ENCODE peak calls at places on chromosomes 2 and 18, in four cellular contexts. One of them, this sample, is unnamed.

GRCh38 chr2:158602027-158602426 is 145.3 kb downstream of the PKP4 start:
- DNase-seq in astrocyte of the cerebellum: no peak
- DNase-seq in GM20000: no peak
- DNase-seq in Calu3: peak; percentile 11
- DNase-seq in this sample: no peak

GRCh38 chr2:71880846-71881610 is 266.6 kb downstream of the CYP26B1 start:
- DNase-seq in astrocyte of the cerebellum: no peak
- DNase-seq in Calu3: peak; percentile 9
- DNase-seq in GM20000: no peak
- DNase-seq in this sample: no peak

GRCh38 chr18:48827321-48828200 is 123.2 kb downstream of the SMAD7 start:
- DNase-seq in Calu3: no peak
- DNase-seq in GM20000: no peak
- DNase-seq in astrocyte of the cerebellum: peak; percentile 57
- DNase-seq in this sample: no peak

GRCh38 chr2:177291701-177292100 is 27.2 kb upstream of the NFE2L2 start:
- DNase-seq in GM20000: no peak
- DNase-seq in Calu3: no peak
- DNase-seq in astrocyte of the cerebellum: no peak
- DNase-seq in this sample: no peak

GRCh38 chr2:68562934-68563333 is 80.4 kb upstream of the PROKR1 start:
- DNase-seq in Calu3: no peak
- DNase-seq in GM20000: no peak
- DNase-seq in astrocyte of the cerebellum: no peak
- DNase-seq in this sample: no peak

GRCh38 chr2:222993920-222994650 is 57.9 kb upstream of the KCNE4 start:
- DNase-seq in GM20000: no peak
- DNase-seq in astrocyte of the cerebellum: peak; percentile 84
- DNase-seq in Calu3: no peak
- DNase-seq in this sample: no peak

GRCh38 chr2:100624536-100624935 is 61.7 kb downstream of the PDCL3 start:
- DNase-seq in Calu3: no peak
- DNase-seq in astrocyte of the cerebellum: no peak
- DNase-seq in GM20000: no peak
- DNase-seq in this sample: no peak

GRCh38 chr2:101961287-101962242 is 30.2 kb upstream of the IL1R2 start:
- DNase-seq in astrocyte of the cerebellum: peak; percentile 100
- DNase-seq in Calu3: no peak
- DNase-seq in GM20000: no peak
- DNase-seq in this sample: no peak

GRCh38 chr2:23286765-23287155 is 98.2 kb upstream of the KLHL29 start:
- DNase-seq in Calu3: no peak
- DNase-seq in astrocyte of the cerebellum: no peak
- DNase-seq in GM20000: no peak
- DNase-seq in this sample: no peak

GRCh38 chr2:135490381-135490780 is 40.6 kb downstream of the ZRANB3 start:
- DNase-seq in GM20000: no peak
- DNase-seq in astrocyte of the cerebellum: no peak
- DNase-seq in Calu3: no peak
- DNase-seq in this sample: no peak

GRCh38 chr18:45325791-45326190 is 289.5 kb upstream of the SLC14A2 start:
- DNase-seq in astrocyte of the cerebellum: no peak
- DNase-seq in Calu3: no peak
- DNase-seq in GM20000: no peak
- DNase-seq in this sample: no peak

GRCh38 chr18:44909191-44909719 is 228.6 kb downstream of the SETBP1 start:
- DNase-seq in GM20000: peak; percentile 45
- DNase-seq in Calu3: no peak
- DNase-seq in astrocyte of the cerebellum: no peak
- DNase-seq in this sample: no peak

GRCh38 chr2:232783278-232783677 is 6.9 kb upstream of the KCNJ13 start:
- DNase-seq in astrocyte of the cerebellum: no peak
- DNase-seq in Calu3: no peak
- DNase-seq in GM20000: no peak
- DNase-seq in this sample: no peak

GRCh38 chr2:47485751-47486300 is 82.9 kb downstream of the MSH2 start:
- DNase-seq in Calu3: no peak
- DNase-seq in astrocyte of the cerebellum: no peak
- DNase-seq in GM20000: no peak
- DNase-seq in this sample: no peak

GRCh38 chr2:144666032-144666431 is 146.1 kb upstream of the ZEB2 start:
- DNase-seq in Calu3: no peak
- DNase-seq in GM20000: no peak
- DNase-seq in astrocyte of the cerebellum: no peak
- DNase-seq in this sample: no peak

GRCh38 chr2:238562446-238562845 is 135.7 kb downstream of the ASB1 start:
- DNase-seq in astrocyte of the cerebellum: no peak
- DNase-seq in GM20000: no peak
- DNase-seq in Calu3: no peak
- DNase-seq in this sample: no peak

GRCh38 chr2:239324456-239324855 is 76.4 kb downstream of the HDAC4 start:
- DNase-seq in GM20000: no peak
- DNase-seq in Calu3: no peak
- DNase-seq in astrocyte of the cerebellum: no peak
- DNase-seq in this sample: no peak

GRCh38 chr2:61911510-61911909 is 6.0 kb downstream of the COMMD1 start:
- DNase-seq in Calu3: no peak
- DNase-seq in GM20000: no peak
- DNase-seq in astrocyte of the cerebellum: no peak
- DNase-seq in this sample: no peak

GRCh38 chr18:27723168-27723567 is 453.8 kb downstream of the CDH2 start:
- DNase-seq in GM20000: no peak
- DNase-seq in Calu3: no peak
- DNase-seq in astrocyte of the cerebellum: no peak
- DNase-seq in this sample: no peak

GRCh38 chr18:3333056-3333720 is 71.3 kb downstream of the MYL12B start:
- DNase-seq in GM20000: no peak
- DNase-seq in astrocyte of the cerebellum: no peak
- DNase-seq in Calu3: no peak
- DNase-seq in this sample: no peak

GRCh38 chr2:232645061-232645460 is 11.7 kb downstream of the EFHD1 start:
- DNase-seq in Calu3: no peak
- DNase-seq in astrocyte of the cerebellum: no peak
- DNase-seq in GM20000: no peak
- DNase-seq in this sample: no peak

GRCh38 chr2:178193496-178193822 is 853 bp upstream of the OSBPL6 start:
- DNase-seq in GM20000: no peak
- DNase-seq in astrocyte of the cerebellum: no peak
- DNase-seq in Calu3: no peak
- DNase-seq in this sample: no peak

GRCh38 chr2:118834901-118835738 is 12.3 kb downstream of the EN1 start:
- DNase-seq in GM20000: peak; percentile 22
- DNase-seq in Calu3: no peak
- DNase-seq in astrocyte of the cerebellum: no peak
- DNase-seq in this sample: peak; percentile 46

GRCh38 chr2:69943841-69944604 is 17.4 kb downstream of the ASPRV1 start:
- DNase-seq in GM20000: no peak
- DNase-seq in Calu3: no peak
- DNase-seq in astrocyte of the cerebellum: no peak
- DNase-seq in this sample: no peak

GRCh38 chr18:75241705-75242104 is 31.1 kb downstream of the TSHZ1 start:
- DNase-seq in GM20000: no peak
- DNase-seq in Calu3: no peak
- DNase-seq in astrocyte of the cerebellum: no peak
- DNase-seq in this sample: no peak

GRCh38 chr2:42057902-42058450 is 10.2 kb downstream of the PKDCC start:
- DNase-seq in GM20000: no peak
- DNase-seq in astrocyte of the cerebellum: no peak
- DNase-seq in Calu3: no peak
- DNase-seq in this sample: no peak

GRCh38 chr18:72895548-72895947 is 27.8 kb upstream of the NETO1 start:
- DNase-seq in Calu3: no peak
- DNase-seq in astrocyte of the cerebellum: no peak
- DNase-seq in GM20000: no peak
- DNase-seq in this sample: no peak

GRCh38 chr2:63440612-63441011 is 147.7 kb downstream of the WDPCP start:
- DNase-seq in astrocyte of the cerebellum: no peak
- DNase-seq in GM20000: no peak
- DNase-seq in Calu3: no peak
- DNase-seq in this sample: no peak

GRCh38 chr2:12177995-12178760 is 431.7 kb downstream of the LPIN1 start:
- DNase-seq in GM20000: no peak
- DNase-seq in astrocyte of the cerebellum: no peak
- DNase-seq in Calu3: no peak
- DNase-seq in this sample: no peak

GRCh38 chr2:12006841-12007240 is 260.4 kb downstream of the LPIN1 start:
- DNase-seq in astrocyte of the cerebellum: no peak
- DNase-seq in GM20000: no peak
- DNase-seq in Calu3: peak; percentile 27
- DNase-seq in this sample: peak; percentile 8

GRCh38 chr2:45652090-45653050 is 895 bp downstream of the PRKCE start:
- DNase-seq in GM20000: no peak
- DNase-seq in astrocyte of the cerebellum: no peak
- DNase-seq in Calu3: peak; percentile 38
- DNase-seq in this sample: peak; percentile 41

GRCh38 chr2:191499874-191500565 is 177.9 kb upstream of the NABP1 start:
- DNase-seq in GM20000: no peak
- DNase-seq in Calu3: no peak
- DNase-seq in astrocyte of the cerebellum: peak; percentile 55
- DNase-seq in this sample: no peak

GRCh38 chr18:48405108-48405507 is 4.1 kb downstream of the ZBTB7C start:
- DNase-seq in Calu3: no peak
- DNase-seq in astrocyte of the cerebellum: no peak
- DNase-seq in GM20000: no peak
- DNase-seq in this sample: no peak

GRCh38 chr18:76374330-76375281 is 120.4 kb downstream of the ZNF516 start:
- DNase-seq in GM20000: peak; percentile 60
- DNase-seq in astrocyte of the cerebellum: no peak
- DNase-seq in Calu3: no peak
- DNase-seq in this sample: no peak

GRCh38 chr2:226813148-226813701 is 13.6 kb upstream of the IRS1 start:
- DNase-seq in Calu3: no peak
- DNase-seq in GM20000: no peak
- DNase-seq in astrocyte of the cerebellum: no peak
- DNase-seq in this sample: peak; percentile 14
- TF ChIP-seq CTCF in Calu3: no peak
- TF ChIP-seq CTCF in GM20000: peak; percentile 33
- TF ChIP-seq CTCF in astrocyte of the cerebellum: peak; percentile 70
- TF ChIP-seq CTCF in this sample: no peak

GRCh38 chr18:73908323-73908722 is 239.3 kb downstream of the FBXO15 start:
- DNase-seq in astrocyte of the cerebellum: peak; percentile 34
- DNase-seq in GM20000: peak; percentile 10
- DNase-seq in Calu3: peak; percentile 51
- DNase-seq in this sample: peak; percentile 65
- TF ChIP-seq CTCF in astrocyte of the cerebellum: no peak
- TF ChIP-seq CTCF in GM20000: no peak
- TF ChIP-seq CTCF in Calu3: no peak
- TF ChIP-seq CTCF in this sample: no peak

GRCh38 chr2:96547203-96547641 is 10.7 kb downstream of the ARID5A start:
- DNase-seq in astrocyte of the cerebellum: no peak
- DNase-seq in Calu3: no peak
- DNase-seq in GM20000: no peak
- DNase-seq in this sample: no peak
- TF ChIP-seq CTCF in astrocyte of the cerebellum: no peak
- TF ChIP-seq CTCF in Calu3: no peak
- TF ChIP-seq CTCF in GM20000: no peak
- TF ChIP-seq CTCF in this sample: no peak

GRCh38 chr2:20573611-20574422 is 77.1 kb downstream of the HS1BP3 start:
- DNase-seq in Calu3: no peak
- DNase-seq in GM20000: no peak
- DNase-seq in astrocyte of the cerebellum: peak; percentile 82
- DNase-seq in this sample: no peak
- TF ChIP-seq CTCF in Calu3: no peak
- TF ChIP-seq CTCF in GM20000: no peak
- TF ChIP-seq CTCF in astrocyte of the cerebellum: no peak
- TF ChIP-seq CTCF in this sample: no peak

GRCh38 chr2:27264753-27265535 is 2.1 kb upstream of the SLC30A3 start:
- DNase-seq in Calu3: peak; percentile 87
- DNase-seq in astrocyte of the cerebellum: no peak
- DNase-seq in GM20000: peak; percentile 85
- DNase-seq in this sample: peak; percentile 91
- TF ChIP-seq CTCF in Calu3: peak; percentile 67
- TF ChIP-seq CTCF in astrocyte of the cerebellum: peak; percentile 57
- TF ChIP-seq CTCF in GM20000: peak; percentile 36
- TF ChIP-seq CTCF in this sample: peak; percentile 47

DNA sequence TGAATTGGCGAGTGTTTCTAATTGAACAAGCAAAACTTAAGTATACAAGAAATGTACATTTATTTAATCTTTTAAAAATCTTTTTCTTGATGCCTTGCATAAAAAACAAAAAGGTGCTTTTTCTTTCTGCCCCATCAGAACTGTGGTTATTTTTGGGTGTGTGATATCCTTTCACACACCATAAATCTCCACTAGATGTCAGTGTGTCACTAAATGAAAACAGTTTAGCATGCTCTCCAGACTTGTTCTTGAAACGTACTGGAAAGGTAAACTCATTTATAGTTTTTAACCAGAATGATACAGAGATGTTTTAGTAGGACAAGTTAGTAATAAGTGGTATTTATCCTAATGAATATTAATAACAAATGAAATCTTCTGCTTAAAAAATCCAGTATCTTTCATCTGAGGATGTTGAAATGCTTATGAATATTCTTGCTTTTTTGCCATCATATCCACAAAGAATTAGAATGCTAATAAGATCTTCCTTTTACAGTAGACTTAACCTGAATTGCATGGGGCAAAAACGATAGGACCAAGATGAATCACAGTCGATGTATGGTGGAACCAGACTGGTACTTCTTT is 96.8 kb downstream of the UBE2E3 start:
- DNase-seq in GM20000: peak; percentile 49
- DNase-seq in astrocyte of the cerebellum: peak; percentile 22
- DNase-seq in Calu3: peak; percentile 6
- DNase-seq in this sample: no peak
- TF ChIP-seq CTCF in GM20000: peak; percentile 44
- TF ChIP-seq CTCF in astrocyte of the cerebellum: peak; percentile 58
- TF ChIP-seq CTCF in Calu3: peak; percentile 65
- TF ChIP-seq CTCF in this sample: peak; percentile 68

DNA sequence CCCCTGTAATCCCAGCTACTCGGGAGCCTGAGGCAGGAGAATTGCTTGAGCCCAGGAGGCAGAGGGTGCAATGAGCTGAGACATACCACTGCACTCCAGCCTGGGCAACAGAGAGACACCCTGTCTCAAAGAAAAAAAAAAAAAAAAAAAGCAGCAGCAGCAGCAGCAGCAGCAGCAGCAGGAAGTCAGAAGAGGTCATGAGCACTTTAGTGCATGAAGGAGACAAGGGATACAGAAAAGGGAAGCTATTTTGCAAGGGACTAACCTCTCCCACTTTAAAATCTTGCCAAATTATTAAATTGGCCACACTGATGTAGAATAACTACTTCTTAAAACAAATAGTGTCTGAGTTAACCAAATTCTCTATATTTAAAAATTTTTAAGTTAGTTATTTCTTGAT is 113.4 kb upstream of the PDE1A start:
- DNase-seq in Calu3: no peak
- DNase-seq in astrocyte of the cerebellum: no peak
- DNase-seq in GM20000: no peak
- DNase-seq in this sample: no peak
- TF ChIP-seq CTCF in Calu3: no peak
- TF ChIP-seq CTCF in astrocyte of the cerebellum: no peak
- TF ChIP-seq CTCF in GM20000: no peak
- TF ChIP-seq CTCF in this sample: no peak

DNA sequence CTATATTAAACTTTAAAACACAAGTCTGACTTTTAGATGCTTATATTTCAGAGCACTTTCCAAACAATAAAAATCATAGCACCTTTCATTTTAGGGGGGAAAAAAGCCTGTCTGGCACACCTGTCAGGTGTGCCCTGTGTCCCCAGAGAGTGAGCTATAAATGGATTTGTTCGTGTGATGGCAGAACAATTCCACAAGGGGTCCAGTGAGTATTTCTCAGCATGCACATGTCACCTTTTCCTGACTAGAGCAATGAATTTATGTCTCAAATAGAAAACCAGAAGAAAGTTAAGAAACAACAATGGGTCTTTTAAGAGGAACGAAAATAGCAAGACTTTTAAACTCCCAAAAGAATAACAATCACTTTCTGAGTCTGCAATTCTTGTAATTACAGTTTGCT is 55.9 kb downstream of the ACVR1C start:
- DNase-seq in Calu3: peak; percentile 20
- DNase-seq in astrocyte of the cerebellum: no peak
- DNase-seq in GM20000: peak; percentile 22
- DNase-seq in this sample: no peak
- TF ChIP-seq CTCF in Calu3: peak; percentile 50
- TF ChIP-seq CTCF in astrocyte of the cerebellum: peak; percentile 28
- TF ChIP-seq CTCF in GM20000: no peak
- TF ChIP-seq CTCF in this sample: peak; percentile 68

This sample was measured in endothelial cell.